ENCODE peak calls at places on chromosomes 6 and 20, in seven cellular contexts. One of them, this sample, is unnamed.

GRCh38 chr6:158021814-158022748 is 40.4 kb downstream of the SYNJ2 start:
- DNase-seq in GM23338: no peak
- DNase-seq in B cell: no peak
- DNase-seq in left ventricle myocardium inferior: peak
- DNase-seq in foreskin fibroblast: no peak
- DNase-seq in RWPE1: no peak
- DNase-seq in pancreas: no peak
- DNase-seq in this sample: no peak

GRCh38 chr6:15623282-15624116 is 39.3 kb downstream of the DTNBP1 start:
- DNase-seq in GM23338: peak
- DNase-seq in B cell: no peak
- DNase-seq in left ventricle myocardium inferior: no peak
- DNase-seq in foreskin fibroblast: no peak
- DNase-seq in RWPE1: peak
- DNase-seq in pancreas: no peak
- DNase-seq in this sample: no peak

GRCh38 chr20:44571367-44571766 is 11.0 kb upstream of the PKIG start:
- DNase-seq in GM23338: no peak
- DNase-seq in B cell: no peak
- DNase-seq in left ventricle myocardium inferior: no peak
- DNase-seq in foreskin fibroblast: no peak
- DNase-seq in RWPE1: no peak
- DNase-seq in pancreas: no peak
- DNase-seq in this sample: no peak

GRCh38 chr6:149852881-149853280 is 11.3 kb downstream of the LRP11 start:
- DNase-seq in GM23338: no peak
- DNase-seq in B cell: no peak
- DNase-seq in left ventricle myocardium inferior: no peak
- DNase-seq in foreskin fibroblast: no peak
- DNase-seq in RWPE1: no peak
- DNase-seq in pancreas: no peak
- DNase-seq in this sample: no peak

GRCh38 chr6:5125152-5126006 is 40.2 kb downstream of the PPP1R3G start:
- DNase-seq in GM23338: no peak
- DNase-seq in B cell: no peak
- DNase-seq in left ventricle myocardium inferior: no peak
- DNase-seq in foreskin fibroblast: peak
- DNase-seq in RWPE1: peak
- DNase-seq in pancreas: no peak
- DNase-seq in this sample: no peak

GRCh38 chr6:138176652-138177232 is 15.0 kb downstream of the ARFGEF3 start:
- DNase-seq in GM23338: no peak
- DNase-seq in B cell: no peak
- DNase-seq in left ventricle myocardium inferior: no peak
- DNase-seq in foreskin fibroblast: no peak
- DNase-seq in RWPE1: no peak
- DNase-seq in pancreas: no peak
- DNase-seq in this sample: no peak

GRCh38 chr20:45359406-45360148 is 3.4 kb upstream of the SYS1 start:
- DNase-seq in GM23338: no peak
- DNase-seq in B cell: no peak
- DNase-seq in left ventricle myocardium inferior: no peak
- DNase-seq in foreskin fibroblast: no peak
- DNase-seq in RWPE1: peak
- DNase-seq in pancreas: no peak
- DNase-seq in this sample: no peak

GRCh38 chr6:39087197-39087596 is 27.8 kb downstream of the SAYSD1 start:
- DNase-seq in GM23338: no peak
- DNase-seq in B cell: no peak
- DNase-seq in left ventricle myocardium inferior: no peak
- DNase-seq in foreskin fibroblast: no peak
- DNase-seq in RWPE1: no peak
- DNase-seq in pancreas: no peak
- DNase-seq in this sample: no peak

GRCh38 chr6:10419749-10420545 is 5.1 kb upstream of the TFAP2A start:
- DNase-seq in GM23338: no peak
- DNase-seq in B cell: no peak
- DNase-seq in left ventricle myocardium inferior: no peak
- DNase-seq in foreskin fibroblast: no peak
- DNase-seq in RWPE1: peak
- DNase-seq in pancreas: no peak
- DNase-seq in this sample: no peak

DNA sequence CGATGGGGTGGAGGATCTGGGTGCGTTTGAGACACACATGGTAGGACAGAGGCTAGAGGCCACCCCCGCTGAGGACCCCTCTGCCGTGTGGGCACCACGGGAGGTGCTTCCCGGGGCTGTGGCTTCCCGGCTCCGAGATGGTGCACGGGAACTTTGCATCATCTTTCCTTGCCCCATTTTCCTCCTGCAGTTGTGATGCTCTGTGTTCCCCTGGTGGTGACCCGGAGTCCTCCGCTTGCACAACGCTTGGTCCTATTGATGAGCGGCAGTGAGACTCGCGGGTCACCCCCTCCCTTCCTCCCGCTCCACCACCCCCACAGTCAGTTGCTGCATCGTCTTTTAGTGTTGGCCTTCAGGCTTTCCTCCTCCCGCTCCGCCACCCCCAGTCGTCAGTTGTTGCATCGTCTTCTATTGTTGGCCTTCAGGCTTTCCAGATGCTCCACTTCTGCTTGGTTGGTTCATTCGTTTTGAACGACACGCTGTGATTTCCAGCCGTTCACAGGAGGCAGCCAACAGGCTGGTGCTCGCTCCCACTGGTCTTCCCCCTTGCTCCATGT is 37.3 kb downstream of the PYGB start:
- DNase-seq in GM23338: peak
- DNase-seq in B cell: no peak
- DNase-seq in left ventricle myocardium inferior: peak
- DNase-seq in foreskin fibroblast: no peak
- DNase-seq in RWPE1: no peak
- DNase-seq in pancreas: peak
- DNase-seq in this sample: peak
- TF ChIP-seq CTCF in GM23338: peak
- TF ChIP-seq CTCF in B cell: no peak
- TF ChIP-seq CTCF in left ventricle myocardium inferior: no peak
- TF ChIP-seq CTCF in foreskin fibroblast: no peak
- TF ChIP-seq CTCF in RWPE1: no peak
- TF ChIP-seq CTCF in pancreas: no peak
- TF ChIP-seq CTCF in this sample: no peak

DNA sequence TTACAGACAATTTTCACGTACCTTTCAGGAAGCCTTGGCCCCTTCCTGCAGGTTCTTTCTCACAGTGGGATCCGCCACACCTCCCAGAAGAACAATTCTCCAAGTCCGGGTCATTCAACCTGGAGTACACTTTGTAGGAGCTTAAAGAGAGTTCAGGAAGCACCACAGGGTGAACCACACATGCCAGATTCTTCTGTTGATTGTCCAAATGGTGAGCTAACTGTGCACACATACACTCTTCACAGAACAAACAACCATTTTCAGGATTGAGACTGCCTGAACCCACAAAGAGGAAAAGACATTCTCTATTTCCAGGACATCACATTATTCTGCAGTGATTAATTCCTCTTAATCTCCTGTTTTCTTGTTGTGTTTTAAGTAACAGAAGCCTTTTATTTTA is 51.0 kb downstream of the SCGN start:
- DNase-seq in GM23338: no peak
- DNase-seq in B cell: no peak
- DNase-seq in left ventricle myocardium inferior: no peak
- DNase-seq in foreskin fibroblast: no peak
- DNase-seq in RWPE1: no peak
- DNase-seq in pancreas: no peak
- DNase-seq in this sample: no peak
- TF ChIP-seq CTCF in GM23338: no peak
- TF ChIP-seq CTCF in B cell: no peak
- TF ChIP-seq CTCF in left ventricle myocardium inferior: no peak
- TF ChIP-seq CTCF in foreskin fibroblast: no peak
- TF ChIP-seq CTCF in RWPE1: no peak
- TF ChIP-seq CTCF in pancreas: no peak
- TF ChIP-seq CTCF in this sample: no peak

DNA sequence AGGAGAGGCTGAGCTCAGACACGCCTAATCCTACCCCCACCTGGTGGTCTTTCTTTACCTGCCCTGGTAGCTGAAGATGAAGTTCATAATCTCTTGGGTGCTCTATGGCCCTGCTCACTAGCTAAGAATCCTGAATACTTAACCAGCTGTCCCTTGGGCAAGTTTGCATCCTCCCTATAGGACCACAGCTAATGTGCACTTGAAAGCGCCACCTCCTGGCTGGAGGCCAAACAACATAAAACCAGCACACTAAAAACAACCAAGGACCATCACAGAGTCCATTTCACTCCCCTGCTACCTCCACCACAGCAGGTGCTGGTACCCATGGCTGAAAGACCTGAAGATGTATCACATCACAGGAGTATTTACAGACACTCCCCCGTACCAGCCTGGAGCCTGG is 155.5 kb upstream of the SLC24A3 start:
- DNase-seq in GM23338: peak
- DNase-seq in B cell: no peak
- DNase-seq in left ventricle myocardium inferior: no peak
- DNase-seq in foreskin fibroblast: no peak
- DNase-seq in RWPE1: no peak
- DNase-seq in pancreas: no peak
- DNase-seq in this sample: no peak
- TF ChIP-seq CTCF in GM23338: peak
- TF ChIP-seq CTCF in B cell: peak
- TF ChIP-seq CTCF in left ventricle myocardium inferior: no peak
- TF ChIP-seq CTCF in foreskin fibroblast: no peak
- TF ChIP-seq CTCF in RWPE1: no peak
- TF ChIP-seq CTCF in pancreas: no peak
- TF ChIP-seq CTCF in this sample: peak

GRCh38 chr20:63977392-63978276 is 1.8 kb downstream of the SAMD10 start:
- DNase-seq in GM23338: no peak
- DNase-seq in B cell: peak
- DNase-seq in left ventricle myocardium inferior: no peak
- DNase-seq in foreskin fibroblast: no peak
- DNase-seq in RWPE1: peak
- DNase-seq in pancreas: peak
- DNase-seq in this sample: peak

GRCh38 chr20:63976980-63977391 is 2.5 kb downstream of the SAMD10 start:
- DNase-seq in GM23338: no peak
- DNase-seq in B cell: peak
- DNase-seq in left ventricle myocardium inferior: no peak
- DNase-seq in foreskin fibroblast: no peak
- DNase-seq in RWPE1: no peak
- DNase-seq in pancreas: peak
- DNase-seq in this sample: peak

GRCh38 chr20:63979549-63980316 is at the start of gene SAMD10:
- DNase-seq in GM23338: peak
- DNase-seq in B cell: peak
- DNase-seq in left ventricle myocardium inferior: no peak
- DNase-seq in foreskin fibroblast: no peak
- DNase-seq in RWPE1: no peak
- DNase-seq in pancreas: peak
- DNase-seq in this sample: no peak

GRCh38 chr20:63979221-63979548 is 257 bp downstream of the SAMD10 start:
- DNase-seq in GM23338: no peak
- DNase-seq in B cell: no peak
- DNase-seq in left ventricle myocardium inferior: no peak
- DNase-seq in foreskin fibroblast: no peak
- DNase-seq in RWPE1: no peak
- DNase-seq in pancreas: no peak
- DNase-seq in this sample: no peak

DNA sequence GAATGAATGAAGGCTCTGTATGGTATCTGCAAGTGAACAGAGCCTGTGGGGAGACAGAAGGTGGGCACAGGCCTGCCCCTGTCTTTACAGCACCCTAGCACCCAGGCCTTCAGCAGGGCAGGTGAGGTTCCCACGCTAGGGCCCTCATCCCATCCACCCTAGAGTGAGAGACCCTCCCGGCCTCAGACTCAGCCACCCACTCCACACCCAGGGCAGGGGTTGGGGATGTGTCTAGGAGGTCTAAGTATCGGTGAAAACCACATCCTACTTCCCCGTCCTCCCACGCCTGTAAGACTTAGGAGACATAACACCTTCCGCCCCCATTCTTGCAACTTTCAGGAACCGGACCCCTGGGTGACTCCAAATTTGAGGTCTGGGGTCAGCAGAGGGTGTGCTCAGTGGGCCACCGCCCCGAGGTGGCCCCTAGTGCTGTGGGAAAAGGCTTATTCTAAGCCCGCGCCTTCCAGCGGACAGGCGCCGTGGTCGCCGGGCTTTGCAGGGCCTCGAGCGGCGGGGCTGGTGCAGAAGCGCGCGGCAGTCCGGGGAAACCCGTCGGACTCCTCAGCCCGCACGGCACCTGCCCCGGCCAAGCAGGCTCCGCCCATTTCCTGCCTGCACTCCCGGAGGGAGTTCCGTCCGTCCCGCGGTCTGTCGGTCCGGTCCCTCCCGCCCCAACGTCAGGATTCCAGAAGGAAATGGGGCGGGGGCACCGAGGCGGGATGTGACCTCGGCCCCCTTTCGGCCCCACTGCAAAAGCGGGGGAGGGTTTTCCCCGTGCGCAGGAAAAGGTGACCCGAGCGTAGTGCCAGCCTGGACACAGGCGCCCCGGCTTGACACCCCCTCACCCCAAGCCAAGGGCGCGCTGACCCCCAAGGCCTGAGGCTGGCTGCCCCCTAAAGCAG is 872 bp downstream of the SAMD10 start:
- DNase-seq in GM23338: peak
- DNase-seq in B cell: peak
- DNase-seq in left ventricle myocardium inferior: peak
- DNase-seq in foreskin fibroblast: no peak
- DNase-seq in RWPE1: peak
- DNase-seq in pancreas: peak
- DNase-seq in this sample: peak
- TF ChIP-seq CTCF in GM23338: no peak
- TF ChIP-seq CTCF in B cell: no peak
- TF ChIP-seq CTCF in left ventricle myocardium inferior: no peak
- TF ChIP-seq CTCF in foreskin fibroblast: no peak
- TF ChIP-seq CTCF in RWPE1: no peak
- TF ChIP-seq CTCF in pancreas: no peak
- TF ChIP-seq CTCF in this sample: no peak